ENCODE peak calls at places on chromosome 3, in ten cellular contexts. K is fibroblast of lung; U is Calu3; V is fibroblast of pulmonary artery; E is kidney epithelial cell; D is stimulated activated CD8-positive, alpha-beta memory T cell treated with anti-CD3 and anti-CD28 coated beads, Interleukin-4, amount 100 ng/mL, for 24 hours; O is activated naive CD4-positive, alpha-beta T cell treated with anti-CD3 and anti-CD28 coated beads for 36 hours; M is Daoy; S is heart left ventricle; B is islet precursor cell. R is an unnamed sample.

GRCh38 chr3:48532271-48532973 is 24.2 kb downstream of the PFKFB4 start:
- DNase-seq in M (no peak), E (no peak), V (peak; percentile 7), K (no peak), U (no peak), O (no peak), S (no peak), B (no peak), D (no peak), R (no peak)

GRCh38 chr3:149579838-149580542 is 77.8 kb downstream of the WWTR1 start:
- DNase-seq in U (no peak), B (peak; percentile 64), S (no peak), M (peak; percentile 66), K (peak; percentile 92), O (peak; percentile 6), D (no peak), E (no peak), V (no peak), R (no peak)

GRCh38 chr3:184227481-184227935 is 1.9 kb upstream of the VWA5B2 start:
- DNase-seq in U (peak; percentile 76), O (peak; percentile 56), S (no peak), V (peak; percentile 32), B (peak; percentile 76), K (no peak), M (peak; percentile 62), D (peak; percentile 36), E (no peak), R (no peak)

GRCh38 chr3:61615643-61616042 is 54.3 kb downstream of the PTPRG start:
- DNase-seq in O (no peak), U (no peak), E (no peak), V (no peak), B (no peak), S (no peak), D (no peak), K (no peak), M (no peak), R (peak; percentile 18)

GRCh38 chr3:185313693-185314246 is 49.2 kb upstream of the MAP3K13 start:
- DNase-seq in M (no peak), B (no peak), V (no peak), D (no peak), U (no peak), K (no peak), E (no peak), O (no peak), S (no peak), R (no peak)

GRCh38 chr3:124448954-124449353 is 281.3 kb upstream of the UMPS start:
- DNase-seq in D (no peak), S (no peak), U (no peak), M (no peak), K (no peak), B (no peak), V (no peak), O (no peak), E (no peak), R (no peak)

GRCh38 chr3:180594631-180595348 is 7.2 kb upstream of the TTC14 start:
- DNase-seq in M (peak; percentile 10), D (no peak), O (no peak), U (no peak), E (no peak), S (no peak), K (peak; percentile 47), V (peak; percentile 66), B (no peak), R (no peak)

GRCh38 chr3:89380006-89380405 is 272.6 kb downstream of the EPHA3 start:
- DNase-seq in V (peak; percentile 54), E (no peak), U (no peak), B (no peak), D (no peak), K (peak; percentile 61), O (no peak), S (no peak), M (no peak), R (no peak)

GRCh38 chr3:42880601-42881451 is 5.1 kb upstream of the CYP8B1 start:
- DNase-seq in D (peak; percentile 80), U (peak; percentile 86), S (peak; percentile 90), M (peak; percentile 87), O (peak; percentile 91), V (peak; percentile 77), E (no peak), K (peak; percentile 77), B (peak; percentile 95), R (peak; percentile 86)

GRCh38 chr3:98985406-98985805 is 83.9 kb upstream of the DCBLD2 start:
- DNase-seq in S (no peak), U (no peak), D (no peak), O (no peak), K (peak; percentile 38), E (no peak), M (no peak), B (no peak), V (peak; percentile 53), R (no peak)

GRCh38 chr3:196991581-196992460 is 23.2 kb upstream of the PIGZ start:
- DNase-seq in D (no peak), U (no peak), O (no peak), V (no peak), B (peak; percentile 45), M (no peak), S (peak; percentile 13), K (no peak), E (no peak), R (no peak)

GRCh38 chr3:148042663-148043445 is 633.7 kb downstream of the ZIC1 start:
- DNase-seq in O (no peak), D (no peak), U (no peak), E (no peak), V (peak; percentile 62), M (peak; percentile 86), K (peak; percentile 79), S (no peak), B (no peak), R (no peak)

GRCh38 chr3:171784387-171784786 is 25.9 kb downstream of the PLD1 start:
- DNase-seq in K (no peak), U (no peak), O (no peak), B (no peak), D (no peak), M (no peak), S (no peak), E (no peak), V (no peak), R (no peak)

R was measured in uterus.